ENCODE peak calls at places on chromosomes 7 and 10, in six cellular contexts. Q is neural progenitor cell, B is HCT116, Y is fibroblast of lung, R is PC-3, N is HepG2. A is an unnamed sample.

GRCh38 chr7:45026984-45027773 is 27.2 kb downstream of the CCM2 start:
- DNase-seq in Q (no peak), B (no peak), Y (peak), R (no peak), N (peak), A (peak)

GRCh38 chr10:77441541-77442175 is 195.9 kb downstream of the KCNMA1 start:
- DNase-seq in Q (peak), B (no peak), Y (no peak), R (no peak), N (no peak), A (no peak)

GRCh38 chr10:121373411-121373810 is 224.8 kb downstream of the FGFR2 start:
- DNase-seq in Q (no peak), B (no peak), Y (peak), R (no peak), N (no peak), A (no peak)

GRCh38 chr7:130941322-130942210 is 207.6 kb upstream of the KLF14 start:
- DNase-seq in Q (no peak), B (no peak), Y (peak), R (peak), N (peak), A (no peak)

GRCh38 chr7:48899932-48900331 is 24.4 kb upstream of the CDC14C start:
- DNase-seq in Q (no peak), B (no peak), Y (peak), R (peak), N (no peak), A (no peak)

GRCh38 chr7:155395176-155395797 is 62.6 kb upstream of the EN2 start:
- DNase-seq in Q (no peak), B (no peak), Y (no peak), R (no peak), N (no peak), A (no peak)

GRCh38 chr7:96526492-96526891 is 183.2 kb downstream of the SEM1 start:
- DNase-seq in Q (peak), B (no peak), Y (no peak), R (no peak), N (no peak), A (no peak)

GRCh38 chr7:92809397-92810241 is 26.8 kb downstream of the CDK6 start:
- DNase-seq in Q (peak), B (peak), Y (peak), R (peak), N (peak), A (peak)

GRCh38 chr10:87659571-87660483 is at the start of gene PAPSS2:
- DNase-seq in Q (peak), B (no peak), Y (peak), R (peak), N (no peak), A (no peak)

GRCh38 chr7:19489162-19489820 is 219.5 kb downstream of the POLR1F start:
- DNase-seq in Q (no peak), B (no peak), Y (no peak), R (no peak), N (no peak), A (no peak)

GRCh38 chr10:127883516-127883915 is 9.2 kb downstream of the CLRN3 start:
- DNase-seq in Q (no peak), B (no peak), Y (no peak), R (no peak), N (no peak), A (no peak)

GRCh38 chr7:93980744-93981479 is 23.2 kb downstream of the BET1 start:
- DNase-seq in Q (no peak), B (no peak), Y (no peak), R (no peak), N (no peak), A (no peak)

GRCh38 chr7:107264723-107265122 is 95.9 kb downstream of the HBP1 start:
- DNase-seq in Q (no peak), B (no peak), Y (no peak), R (no peak), N (no peak), A (no peak)

GRCh38 chr10:110350812-110351211 is 46.1 kb upstream of the SMNDC1 start:
- DNase-seq in Q (no peak), B (no peak), Y (peak), R (no peak), N (no peak), A (no peak)

GRCh38 chr10:78332013-78332412 is 298.4 kb downstream of the RPS24 start:
- DNase-seq in Q (no peak), B (no peak), Y (no peak), R (no peak), N (no peak), A (no peak)

GRCh38 chr10:115772606-115773005 is 500.4 kb downstream of the GFRA1 start:
- DNase-seq in Q (no peak), B (no peak), Y (peak), R (no peak), N (no peak), A (no peak)

GRCh38 chr10:64430690-64431323 is 909.6 kb downstream of the REEP3 start:
- DNase-seq in Q (peak), B (peak), Y (no peak), R (peak), N (peak), A (no peak)

GRCh38 chr10:86825366-86825765 is 68.9 kb downstream of the BMPR1A start:
- DNase-seq in Q (no peak), B (no peak), Y (no peak), R (no peak), N (no peak), A (no peak)

GRCh38 chr10:11234857-11235640 is 217.4 kb downstream of the CELF2 start:
- DNase-seq in Q (no peak), B (no peak), Y (peak), R (no peak), N (no peak), A (no peak)

GRCh38 chr10:13716161-13717071 is 129.7 kb downstream of the PRPF18 start:
- DNase-seq in Q (no peak), B (no peak), Y (peak), R (no peak), N (no peak), A (no peak)

GRCh38 chr7:80335473-80336232 is 176.2 kb downstream of the GNAT3 start:
- DNase-seq in Q (peak), B (no peak), Y (no peak), R (no peak), N (no peak), A (no peak)

GRCh38 chr7:54841772-54842707 is 83.0 kb upstream of the SEC61G start:
- DNase-seq in Q (peak), B (peak), Y (peak), R (peak), N (peak), A (no peak)

GRCh38 chr7:96300487-96300886 is 21.4 kb downstream of the SLC25A13 start:
- DNase-seq in Q (no peak), B (no peak), Y (peak), R (no peak), N (peak), A (no peak)

GRCh38 chr10:9311702-9312499 is 1257.4 kb downstream of the GATA3 start:
- DNase-seq in Q (no peak), B (no peak), Y (no peak), R (peak), N (no peak), A (no peak)

GRCh38 chr10:7948601-7949000 is 105.9 kb upstream of the GATA3 start:
- DNase-seq in Q (no peak), B (no peak), Y (peak), R (peak), N (no peak), A (no peak)

GRCh38 chr10:61662794-61663259 is at the start of gene CABCOCO1:
- DNase-seq in Q (peak), B (peak), Y (peak), R (peak), N (no peak), A (no peak)

GRCh38 chr7:159104188-159105030 is 40.3 kb downstream of the VIPR2 start:
- DNase-seq in Q (no peak), B (no peak), Y (no peak), R (no peak), N (no peak), A (no peak)

GRCh38 chr10:47458466-47459154 is 25.3 kb downstream of the ANXA8 start:
- DNase-seq in Q (no peak), B (no peak), Y (peak), R (peak), N (no peak), A (no peak)

GRCh38 chr7:7922684-7923385 is 45.8 kb upstream of the GLCCI1 start:
- DNase-seq in Q (peak), B (no peak), Y (no peak), R (peak), N (peak), A (no peak)

GRCh38 chr10:66860376-66860945 is 65.4 kb upstream of the LRRTM3 start:
- DNase-seq in Q (no peak), B (no peak), Y (no peak), R (peak), N (no peak), A (no peak)
- TF ChIP-seq EZH2 in Q (no peak), B (no peak), Y (no peak), R (no peak), N (no peak), A (no peak)

GRCh38 chr7:1291040-1291689 is 58.5 kb downstream of the UNCX start:
- DNase-seq in Q (no peak), B (no peak), Y (no peak), R (no peak), N (no peak), A (no peak)
- TF ChIP-seq EZH2 in Q (no peak), B (no peak), Y (no peak), R (no peak), N (no peak), A (peak)

GRCh38 chr10:132066186-132066585 is 440 bp downstream of the JAKMIP3 start:
- DNase-seq in Q (no peak), B (no peak), Y (no peak), R (peak), N (no peak), A (no peak)
- TF ChIP-seq EZH2 in Q (no peak), B (no peak), Y (no peak), R (no peak), N (no peak), A (no peak)

GRCh38 chr7:157016024-157016351 is 5.5 kb upstream of the MNX1 start:
- DNase-seq in Q (no peak), B (no peak), Y (no peak), R (no peak), N (no peak), A (no peak)
- TF ChIP-seq EZH2 in Q (peak), B (no peak), Y (peak), R (no peak), N (no peak), A (no peak)

DNA sequence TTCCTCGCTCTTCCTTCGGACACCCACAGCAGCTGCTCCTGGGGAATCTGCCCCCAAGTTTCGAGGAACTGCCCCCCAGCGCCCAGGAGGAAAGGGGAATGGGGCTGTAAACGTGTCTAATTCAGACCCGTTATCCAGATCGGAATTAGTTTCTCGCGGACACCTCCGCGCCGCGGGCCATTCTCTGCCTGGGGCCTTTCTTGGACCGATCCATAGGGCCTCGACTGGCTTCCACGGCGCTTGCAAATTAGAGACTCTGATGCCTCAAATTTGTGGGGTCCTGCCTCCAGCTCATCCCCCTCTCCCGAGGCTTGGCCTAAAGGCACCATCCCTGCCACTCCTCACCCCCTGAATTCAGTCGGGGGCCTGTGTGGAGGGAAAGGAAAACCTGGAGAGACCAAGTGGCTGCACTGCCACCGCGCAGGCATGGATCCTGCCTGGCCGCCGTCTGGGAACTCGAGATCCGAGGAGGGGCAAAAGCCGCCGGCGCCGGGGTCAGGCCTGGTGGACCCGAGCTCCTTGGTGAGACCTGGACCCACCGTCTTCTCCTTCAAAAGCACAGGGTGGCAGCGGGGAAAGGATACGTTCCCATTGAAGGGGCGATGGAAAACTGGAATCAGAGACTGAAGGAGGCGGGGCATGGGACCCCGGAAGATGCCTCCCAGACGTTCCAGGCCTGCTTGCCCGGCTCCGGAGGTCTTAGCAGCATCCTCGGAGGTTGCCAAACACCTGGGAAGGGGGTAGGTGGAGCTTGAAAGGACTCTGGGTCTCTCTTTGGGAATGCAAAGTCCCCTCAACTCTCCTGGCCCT is 13.7 kb downstream of the LBX1 start:
- DNase-seq in Q (peak), B (no peak), Y (no peak), R (no peak), N (no peak), A (no peak)
- TF ChIP-seq EZH2 in Q (peak), B (no peak), Y (peak), R (no peak), N (peak), A (peak)